ENCODE peak calls at places on chromosomes 1 and 21, in six cellular contexts. U, Y, P, F, M and Q are unnamed samples.

GRCh38 chr21:30468912-30469812 is 11.0 kb downstream of the KRTAP19-1 start:
- DNase-seq in U (no peak), F (no peak), P (no peak), M (no peak), Y (no peak), Q (no peak)

GRCh38 chr1:224266105-224266935 is 63.7 kb downstream of the NVL start:
- DNase-seq in Y (no peak), U (no peak), P (no peak), F (no peak), M (no peak), Q (no peak)

GRCh38 chr21:37249112-37249904 is 17.8 kb downstream of the VPS26C start:
- DNase-seq in Y (no peak), U (no peak), F (no peak), P (no peak), M (no peak), Q (no peak)

GRCh38 chr1:1179339-1179982 is 5.8 kb downstream of the TTLL10 start:
- DNase-seq in F (no peak), M (no peak), U (peak), Y (no peak), P (no peak), Q (no peak)

GRCh38 chr1:115649964-115650363 is 8.2 kb downstream of the VANGL1 start:
- DNase-seq in U (peak), F (no peak), P (peak), M (peak), Y (no peak), Q (no peak)

GRCh38 chr1:206030714-206031113 is 7.0 kb upstream of the CTSE start:
- DNase-seq in U (peak), F (peak), P (peak), Y (peak), M (peak), Q (peak)

GRCh38 chr1:219413523-219413922 is 199.4 kb downstream of the ZC3H11B start:
- DNase-seq in Y (no peak), F (no peak), U (no peak), M (no peak), P (no peak), Q (no peak)

GRCh38 chr1:199660071-199660470 is 367.4 kb upstream of the NR5A2 start:
- DNase-seq in M (no peak), P (no peak), U (no peak), F (no peak), Y (no peak), Q (no peak)

GRCh38 chr1:20992327-20993056 is 184.2 kb downstream of the EIF4G3 start:
- DNase-seq in M (no peak), U (no peak), Y (no peak), P (no peak), F (no peak), Q (no peak)

GRCh38 chr1:232891116-232891515 is 59.3 kb upstream of the NTPCR start:
- DNase-seq in P (no peak), F (no peak), U (no peak), M (no peak), Y (no peak), Q (no peak)

GRCh38 chr1:90347366-90347765 is 352.5 kb downstream of the ZNF326 start:
- DNase-seq in F (no peak), M (no peak), Y (no peak), P (no peak), U (no peak), Q (no peak)

GRCh38 chr1:230745071-230745470 is 2.1 kb upstream of the CAPN9 start:
- DNase-seq in P (no peak), U (no peak), Y (no peak), F (no peak), M (no peak), Q (no peak)

GRCh38 chr21:42218836-42219605 is at the start of gene ABCG1:
- DNase-seq in U (peak), Y (no peak), F (peak), P (no peak), M (peak), Q (no peak)

GRCh38 chr1:41161851-41162250 is 80.3 kb downstream of the SCMH1 start:
- DNase-seq in U (no peak), P (no peak), F (no peak), M (no peak), Y (no peak), Q (no peak)

GRCh38 chr1:226309398-226310122 is 596 bp upstream of the LIN9 start:
- DNase-seq in U (peak), M (no peak), Y (peak), P (peak), F (no peak), Q (peak)

GRCh38 chr21:31180256-31181088 is 142.2 kb upstream of the KRTAP19-8 start:
- DNase-seq in F (no peak), P (peak), M (peak), U (no peak), Y (peak), Q (peak)

GRCh38 chr1:244075247-244075722 is 24.2 kb downstream of the ZBTB18 start:
- DNase-seq in Y (no peak), F (peak), P (no peak), M (no peak), U (no peak), Q (no peak)

GRCh38 chr1:18091660-18092446 is 15.7 kb upstream of the IGSF21 start:
- DNase-seq in P (no peak), Y (no peak), M (no peak), F (no peak), U (no peak), Q (no peak)

GRCh38 chr1:154819628-154820590 is 50.2 kb downstream of the KCNN3 start:
- DNase-seq in U (peak), M (no peak), P (peak), Y (peak), F (peak), Q (peak)

GRCh38 chr1:231925864-231926263 is 299.3 kb downstream of the DISC1 start:
- DNase-seq in Y (no peak), M (no peak), P (no peak), U (no peak), F (no peak), Q (no peak)

GRCh38 chr1:156583821-156584622 is 4.5 kb downstream of the TTC24 start:
- DNase-seq in M (peak), Y (peak), F (peak), U (peak), P (peak), Q (peak)

GRCh38 chr1:168465942-168466702 is 77.7 kb downstream of the XCL2 start:
- DNase-seq in F (no peak), M (no peak), P (peak), U (no peak), Y (peak), Q (no peak)

GRCh38 chr1:206925116-206925736 is 3.5 kb upstream of the FCMR start:
- DNase-seq in F (no peak), Y (peak), U (peak), P (peak), M (no peak), Q (peak)

GRCh38 chr1:55321947-55322346 is 106.8 kb upstream of the USP24 start:
- DNase-seq in P (no peak), F (no peak), M (peak), U (no peak), Y (no peak), Q (peak)

GRCh38 chr1:205013683-205014367 is 29.2 kb upstream of the CNTN2 start:
- DNase-seq in M (no peak), P (no peak), Y (no peak), U (no peak), F (no peak), Q (no peak)

GRCh38 chr1:150925080-150925479 is 1.1 kb upstream of the SETDB1 start:
- DNase-seq in M (peak), P (no peak), U (peak), F (no peak), Y (no peak), Q (no peak)

GRCh38 chr1:93537924-93538323 is 90.0 kb downstream of the FNBP1L start:
- DNase-seq in Y (no peak), M (no peak), F (no peak), U (no peak), P (no peak), Q (no peak)

GRCh38 chr1:66292341-66292740 is 241.6 kb upstream of the SGIP1 start:
- DNase-seq in Y (no peak), M (no peak), U (no peak), F (no peak), P (no peak), Q (no peak)

GRCh38 chr1:231750296-231750695 is 123.7 kb downstream of the DISC1 start:
- DNase-seq in Y (no peak), P (no peak), M (no peak), U (no peak), F (no peak), Q (no peak)

GRCh38 chr1:41378999-41379740 is 17.9 kb downstream of the FOXO6 start:
- DNase-seq in M (no peak), U (no peak), P (no peak), F (no peak), Y (no peak), Q (no peak)

GRCh38 chr1:13749543-13750307 is 49.7 kb downstream of the PRDM2 start:
- DNase-seq in M (peak), U (peak), F (peak), P (peak), Y (peak), Q (peak)

DNA sequence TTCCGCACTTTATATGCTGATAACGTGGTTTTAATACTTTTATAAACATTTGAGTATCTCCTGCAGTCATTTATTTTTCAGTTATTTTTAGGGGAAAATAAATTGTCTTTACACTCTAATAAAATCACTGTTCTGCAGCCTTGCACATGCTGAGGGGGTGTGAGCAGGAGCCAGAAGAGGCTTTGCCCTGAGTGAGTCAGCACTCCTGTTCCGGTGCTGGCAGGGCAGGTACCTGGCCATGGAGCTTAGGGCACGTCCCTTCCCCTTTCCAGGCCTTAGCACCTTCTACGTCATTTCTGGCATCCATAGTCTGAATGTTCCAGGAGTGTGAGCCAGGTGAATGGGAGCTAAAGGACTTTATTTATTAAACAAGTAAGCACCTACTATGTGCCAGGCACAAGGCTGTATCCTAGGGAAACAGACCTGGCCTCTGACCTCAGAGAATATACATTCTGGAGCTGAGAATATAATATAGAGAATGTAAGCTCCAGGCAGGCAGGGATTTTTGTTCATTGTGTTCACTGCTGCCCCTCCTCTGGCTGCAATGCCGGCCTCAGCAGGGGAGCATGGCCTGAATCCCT is 402.9 kb downstream of the PTPRU start:
- DNase-seq in P (no peak), U (no peak), M (no peak), F (peak), Y (no peak), Q (no peak)
- TF ChIP-seq JUN in P (no peak), U (no peak), M (no peak), F (no peak), Y (no peak), Q (no peak)

GRCh38 chr1:108901106-108901505 is 24.3 kb downstream of the GPSM2 start:
- DNase-seq in M (no peak), F (no peak), Y (no peak), P (no peak), U (no peak), Q (no peak)

GRCh38 chr1:108893141-108893530 is 16.4 kb downstream of the GPSM2 start:
- DNase-seq in P (no peak), F (no peak), U (no peak), Y (no peak), M (no peak), Q (no peak)

GRCh38 chr1:108892356-108893140 is 15.8 kb downstream of the GPSM2 start:
- DNase-seq in U (no peak), Y (no peak), M (peak), P (no peak), F (no peak), Q (no peak)

GRCh38 chr1:108896160-108897150 is 19.7 kb downstream of the GPSM2 start:
- DNase-seq in Y (no peak), P (no peak), M (no peak), U (no peak), F (no peak), Q (no peak)

GRCh38 chr1:108897865-108898720 is 21.3 kb downstream of the GPSM2 start:
- DNase-seq in M (peak), F (no peak), Y (peak), P (peak), U (no peak), Q (peak)
- TF ChIP-seq JUN in M (no peak), F (no peak), Y (no peak), P (no peak), U (no peak), Q (no peak)

GRCh38 chr1:212463565-212464270 is 31.0 kb downstream of the NENF start:
- DNase-seq in M (no peak), P (no peak), U (no peak), F (no peak), Y (no peak), Q (no peak)
- TF ChIP-seq JUN in M (no peak), P (no peak), U (no peak), F (no peak), Y (no peak), Q (no peak)

GRCh38 chr1:193674292-193674944 is 488.0 kb upstream of the B3GALT2 start:
- DNase-seq in Y (no peak), M (peak), P (no peak), F (no peak), U (no peak), Q (no peak)
- TF ChIP-seq JUN in Y (no peak), M (peak), P (no peak), F (no peak), U (no peak), Q (no peak)

DNA sequence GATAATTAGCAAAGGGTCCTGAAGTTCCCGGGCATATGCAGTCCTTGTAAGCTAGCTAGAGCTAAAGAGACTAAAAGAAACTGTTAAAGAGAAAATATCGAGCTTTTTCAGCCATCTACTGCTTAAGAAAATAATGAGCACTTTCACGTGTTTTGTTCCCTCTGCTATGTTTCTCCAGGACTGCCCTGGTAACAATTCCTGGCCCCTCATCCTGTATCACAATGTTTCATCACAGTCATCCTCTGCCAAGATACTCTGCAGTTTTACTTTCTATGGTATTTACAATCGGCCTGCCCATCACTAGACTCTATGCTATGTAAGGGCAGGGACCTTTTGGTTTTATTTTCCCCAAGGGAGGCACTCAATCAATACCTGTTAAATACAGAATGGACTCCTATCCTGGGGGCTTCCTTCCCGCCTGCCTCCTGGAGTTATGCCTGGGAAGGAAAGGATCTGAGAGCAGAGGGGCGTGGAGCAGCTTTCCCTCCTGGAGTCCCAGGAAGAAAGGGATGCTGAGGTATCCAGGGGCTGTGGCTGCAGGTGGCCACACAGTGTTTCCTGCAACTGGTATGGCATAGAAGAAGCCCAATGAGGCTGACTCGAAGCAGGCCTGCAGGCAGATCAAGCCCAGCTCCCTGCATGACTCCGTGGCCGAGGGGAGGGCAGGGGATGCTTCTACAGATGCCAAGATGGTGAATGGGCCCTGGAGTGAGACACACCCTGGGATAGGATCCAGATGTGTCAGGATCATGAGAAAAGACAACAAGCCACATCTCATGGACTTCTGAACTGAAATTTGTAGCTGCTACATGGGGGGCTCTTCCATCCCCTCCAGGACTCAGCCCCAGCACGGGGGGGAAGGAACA is 53.0 kb downstream of the MATN1 start:
- DNase-seq in P (no peak), M (no peak), U (no peak), F (no peak), Y (no peak), Q (no peak)
- TF ChIP-seq JUN in P (no peak), M (no peak), U (no peak), F (no peak), Y (no peak), Q (no peak)

GRCh38 chr1:203142684-203143408 is 15.3 kb downstream of the ADORA1 start:
- DNase-seq in P (no peak), F (no peak), M (no peak), Y (no peak), U (no peak), Q (no peak)
- TF ChIP-seq JUN in P (no peak), F (no peak), M (no peak), Y (no peak), U (no peak), Q (no peak)